ENCODE peak calls at places on chromosomes 2 and 18, in four cellular contexts. F is heart right ventricle, Z is foreskin fibroblast, I is A549. O is an unnamed sample.

GRCh38 chr2:196516541-196516940 is 123.0 kb upstream of the CCDC150 start:
- DNase-seq in I (no peak), Z (no peak), F (no peak), O (no peak)

GRCh38 chr2:75607988-75608683 is 38.4 kb upstream of the MRPL19 start:
- DNase-seq in Z (peak; percentile 50), F (no peak), I (no peak), O (peak; percentile 82)

GRCh38 chr2:68441179-68441993 is 25.7 kb downstream of the FBXO48 start:
- DNase-seq in I (peak; percentile 88), Z (peak; percentile 75), F (peak; percentile 86), O (peak; percentile 93)

GRCh38 chr2:63432373-63432772 is 155.9 kb downstream of the WDPCP start:
- DNase-seq in I (no peak), F (no peak), Z (no peak), O (no peak)

GRCh38 chr2:85935746-85936208 is 47.0 kb upstream of the ST3GAL5 start:
- DNase-seq in Z (peak; percentile 39), I (peak; percentile 99), F (no peak), O (peak; percentile 97)

GRCh38 chr2:118443596-118443995 is 355.3 kb downstream of the INSIG2 start:
- DNase-seq in F (no peak), Z (peak; percentile 69), I (peak; percentile 37), O (no peak)

GRCh38 chr2:173972636-173973035 is 7.5 kb upstream of the SP3 start:
- DNase-seq in F (no peak), Z (no peak), I (peak; percentile 25), O (no peak)

GRCh38 chr18:49880656-49881055 is 67.3 kb upstream of the ACAA2 start:
- DNase-seq in I (no peak), Z (no peak), F (no peak), O (no peak)

O was measured in cerebellar cortex.